ENCODE peak calls at places on chromosomes 7 and 10, in ten cellular contexts. One of them, this sample, is unnamed.

GRCh38 chr7:74356589-74357315 is 67.5 kb downstream of the CLIP2 start:
- DNase-seq in psoas muscle: no peak
- DNase-seq in skeletal muscle cell: no peak
- DNase-seq in iPS DF 6.9: no peak
- DNase-seq in cardiac fibroblast: no peak
- DNase-seq in fibroblast of lung: no peak
- DNase-seq in CD8-positive, alpha-beta memory T cell: no peak
- DNase-seq in K562: no peak
- DNase-seq in brain microvascular endothelial cell: no peak
- DNase-seq in CD8-positive, alpha-beta T cell: no peak
- DNase-seq in this sample: no peak

GRCh38 chr10:132544744-132545658 is 7.4 kb downstream of the INPP5A start:
- DNase-seq in CD8-positive, alpha-beta memory T cell: peak; percentile 37
- DNase-seq in CD8-positive, alpha-beta T cell: peak; percentile 61
- DNase-seq in cardiac fibroblast: no peak
- DNase-seq in K562: peak; percentile 40
- DNase-seq in fibroblast of lung: no peak
- DNase-seq in brain microvascular endothelial cell: no peak
- DNase-seq in psoas muscle: peak; percentile 45
- DNase-seq in iPS DF 6.9: no peak
- DNase-seq in skeletal muscle cell: no peak
- DNase-seq in this sample: no peak

GRCh38 chr10:48399056-48399541 is 92.6 kb downstream of the MAPK8 start:
- DNase-seq in CD8-positive, alpha-beta T cell: no peak
- DNase-seq in fibroblast of lung: no peak
- DNase-seq in psoas muscle: no peak
- DNase-seq in K562: no peak
- DNase-seq in brain microvascular endothelial cell: no peak
- DNase-seq in CD8-positive, alpha-beta memory T cell: no peak
- DNase-seq in iPS DF 6.9: no peak
- DNase-seq in cardiac fibroblast: no peak
- DNase-seq in skeletal muscle cell: no peak
- DNase-seq in this sample: no peak

GRCh38 chr7:92778972-92779371 is 57.4 kb downstream of the CDK6 start:
- DNase-seq in skeletal muscle cell: peak; percentile 89
- DNase-seq in iPS DF 6.9: no peak
- DNase-seq in fibroblast of lung: peak; percentile 87
- DNase-seq in psoas muscle: no peak
- DNase-seq in K562: no peak
- DNase-seq in CD8-positive, alpha-beta memory T cell: no peak
- DNase-seq in CD8-positive, alpha-beta T cell: no peak
- DNase-seq in cardiac fibroblast: peak; percentile 93
- DNase-seq in brain microvascular endothelial cell: peak; percentile 80
- DNase-seq in this sample: peak; percentile 82

GRCh38 chr10:78889536-78890063 is 179.2 kb upstream of the ZMIZ1 start:
- DNase-seq in CD8-positive, alpha-beta T cell: no peak
- DNase-seq in skeletal muscle cell: no peak
- DNase-seq in fibroblast of lung: no peak
- DNase-seq in cardiac fibroblast: no peak
- DNase-seq in K562: no peak
- DNase-seq in iPS DF 6.9: no peak
- DNase-seq in CD8-positive, alpha-beta memory T cell: no peak
- DNase-seq in brain microvascular endothelial cell: no peak
- DNase-seq in psoas muscle: no peak
- DNase-seq in this sample: no peak

GRCh38 chr10:48400850-48401220 is 94.4 kb downstream of the MAPK8 start:
- DNase-seq in skeletal muscle cell: no peak
- DNase-seq in psoas muscle: no peak
- DNase-seq in cardiac fibroblast: no peak
- DNase-seq in fibroblast of lung: no peak
- DNase-seq in iPS DF 6.9: no peak
- DNase-seq in K562: no peak
- DNase-seq in brain microvascular endothelial cell: no peak
- DNase-seq in CD8-positive, alpha-beta T cell: no peak
- DNase-seq in CD8-positive, alpha-beta memory T cell: no peak
- DNase-seq in this sample: no peak

GRCh38 chr7:8226526-8226925 is 35.4 kb downstream of the ICA1 start:
- DNase-seq in brain microvascular endothelial cell: no peak
- DNase-seq in K562: no peak
- DNase-seq in CD8-positive, alpha-beta memory T cell: no peak
- DNase-seq in cardiac fibroblast: no peak
- DNase-seq in iPS DF 6.9: no peak
- DNase-seq in CD8-positive, alpha-beta T cell: no peak
- DNase-seq in skeletal muscle cell: no peak
- DNase-seq in psoas muscle: no peak
- DNase-seq in fibroblast of lung: no peak
- DNase-seq in this sample: no peak

GRCh38 chr7:51270965-51271364 is 45.6 kb downstream of the COBL start:
- DNase-seq in skeletal muscle cell: no peak
- DNase-seq in brain microvascular endothelial cell: no peak
- DNase-seq in CD8-positive, alpha-beta T cell: no peak
- DNase-seq in iPS DF 6.9: no peak
- DNase-seq in CD8-positive, alpha-beta memory T cell: no peak
- DNase-seq in K562: no peak
- DNase-seq in psoas muscle: no peak
- DNase-seq in fibroblast of lung: no peak
- DNase-seq in cardiac fibroblast: no peak
- DNase-seq in this sample: no peak

GRCh38 chr10:5493698-5494097 is 5.7 kb downstream of the CALML5 start:
- DNase-seq in K562: no peak
- DNase-seq in iPS DF 6.9: no peak
- DNase-seq in CD8-positive, alpha-beta memory T cell: no peak
- DNase-seq in brain microvascular endothelial cell: no peak
- DNase-seq in CD8-positive, alpha-beta T cell: no peak
- DNase-seq in psoas muscle: no peak
- DNase-seq in cardiac fibroblast: no peak
- DNase-seq in skeletal muscle cell: no peak
- DNase-seq in fibroblast of lung: no peak
- DNase-seq in this sample: no peak

GRCh38 chr7:103381280-103382061 is 34.0 kb downstream of the PSMC2 start:
- DNase-seq in cardiac fibroblast: no peak
- DNase-seq in iPS DF 6.9: no peak
- DNase-seq in skeletal muscle cell: no peak
- DNase-seq in fibroblast of lung: no peak
- DNase-seq in CD8-positive, alpha-beta T cell: no peak
- DNase-seq in brain microvascular endothelial cell: no peak
- DNase-seq in psoas muscle: no peak
- DNase-seq in CD8-positive, alpha-beta memory T cell: no peak
- DNase-seq in K562: no peak
- DNase-seq in this sample: no peak

GRCh38 chr7:129066290-129067131 is 11.6 kb upstream of the TNPO3 start:
- DNase-seq in brain microvascular endothelial cell: peak; percentile 74
- DNase-seq in iPS DF 6.9: no peak
- DNase-seq in CD8-positive, alpha-beta memory T cell: no peak
- DNase-seq in cardiac fibroblast: peak; percentile 42
- DNase-seq in skeletal muscle cell: peak; percentile 45
- DNase-seq in CD8-positive, alpha-beta T cell: no peak
- DNase-seq in fibroblast of lung: peak; percentile 72
- DNase-seq in K562: peak; percentile 91
- DNase-seq in psoas muscle: no peak
- DNase-seq in this sample: no peak

GRCh38 chr10:91652364-91652763 is 19.5 kb upstream of the PPP1R3C start:
- DNase-seq in psoas muscle: no peak
- DNase-seq in K562: no peak
- DNase-seq in iPS DF 6.9: no peak
- DNase-seq in skeletal muscle cell: peak; percentile 95
- DNase-seq in CD8-positive, alpha-beta T cell: no peak
- DNase-seq in fibroblast of lung: peak; percentile 85
- DNase-seq in brain microvascular endothelial cell: peak; percentile 89
- DNase-seq in cardiac fibroblast: peak; percentile 90
- DNase-seq in CD8-positive, alpha-beta memory T cell: no peak
- DNase-seq in this sample: no peak

GRCh38 chr7:68770649-68771048 is 827.6 kb upstream of the AUTS2 start:
- DNase-seq in brain microvascular endothelial cell: no peak
- DNase-seq in skeletal muscle cell: no peak
- DNase-seq in K562: peak; percentile 26
- DNase-seq in psoas muscle: no peak
- DNase-seq in fibroblast of lung: no peak
- DNase-seq in iPS DF 6.9: no peak
- DNase-seq in cardiac fibroblast: no peak
- DNase-seq in CD8-positive, alpha-beta memory T cell: no peak
- DNase-seq in CD8-positive, alpha-beta T cell: no peak
- DNase-seq in this sample: no peak

GRCh38 chr10:48543445-48543844 is 61.4 kb downstream of the ARHGAP22 start:
- DNase-seq in brain microvascular endothelial cell: no peak
- DNase-seq in skeletal muscle cell: no peak
- DNase-seq in cardiac fibroblast: no peak
- DNase-seq in K562: no peak
- DNase-seq in CD8-positive, alpha-beta T cell: no peak
- DNase-seq in psoas muscle: no peak
- DNase-seq in fibroblast of lung: no peak
- DNase-seq in CD8-positive, alpha-beta memory T cell: no peak
- DNase-seq in iPS DF 6.9: no peak
- DNase-seq in this sample: no peak

GRCh38 chr7:85111761-85112160 is 75.1 kb downstream of the SEMA3D start:
- DNase-seq in cardiac fibroblast: peak; percentile 54
- DNase-seq in iPS DF 6.9: no peak
- DNase-seq in CD8-positive, alpha-beta memory T cell: no peak
- DNase-seq in fibroblast of lung: no peak
- DNase-seq in skeletal muscle cell: no peak
- DNase-seq in psoas muscle: no peak
- DNase-seq in CD8-positive, alpha-beta T cell: no peak
- DNase-seq in K562: no peak
- DNase-seq in brain microvascular endothelial cell: peak; percentile 54
- DNase-seq in this sample: no peak

DNA sequence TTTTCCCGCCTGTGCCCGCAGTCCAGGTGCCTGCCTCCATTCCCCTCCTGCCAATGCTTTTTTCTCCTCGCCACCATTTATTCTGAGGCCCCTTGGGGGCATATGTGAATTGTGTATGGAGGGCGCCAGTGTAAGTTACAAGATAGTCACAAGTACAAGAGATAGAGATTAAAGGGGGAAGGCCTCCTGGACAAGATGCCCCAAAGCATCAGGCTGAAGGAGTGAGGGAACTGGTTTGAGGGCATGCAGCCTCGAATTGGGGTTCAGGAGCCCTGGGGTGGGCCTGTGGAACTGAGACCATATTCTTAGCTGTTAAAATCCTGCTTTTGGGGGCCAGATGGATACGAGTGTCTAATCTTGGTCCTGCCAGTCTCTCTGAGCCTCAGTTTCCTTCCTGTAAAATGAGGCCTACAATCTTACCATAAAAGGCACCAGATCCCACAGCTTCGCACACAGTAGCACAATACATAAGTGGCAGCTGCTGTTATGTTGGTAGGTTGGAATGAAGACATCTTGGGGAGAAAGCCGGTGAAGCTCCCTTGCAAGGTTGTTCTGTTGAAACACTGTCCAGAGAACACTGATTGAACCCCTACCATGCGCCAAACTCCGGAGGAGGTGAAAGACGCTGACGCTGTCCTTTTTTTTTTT is 545 bp upstream of the COMTD1 start:
- DNase-seq in CD8-positive, alpha-beta T cell: no peak
- DNase-seq in skeletal muscle cell: no peak
- DNase-seq in cardiac fibroblast: no peak
- DNase-seq in fibroblast of lung: no peak
- DNase-seq in CD8-positive, alpha-beta memory T cell: no peak
- DNase-seq in brain microvascular endothelial cell: no peak
- DNase-seq in K562: no peak
- DNase-seq in iPS DF 6.9: no peak
- DNase-seq in psoas muscle: no peak
- DNase-seq in this sample: no peak
- H3K4me3 ChIP-seq in CD8-positive, alpha-beta T cell: no peak overlapping the region
- H3K4me3 ChIP-seq in skeletal muscle cell: no peak overlapping the region
- H3K4me3 ChIP-seq in cardiac fibroblast: no peak overlapping the region
- H3K4me3 ChIP-seq in fibroblast of lung: no peak overlapping the region
- H3K4me3 ChIP-seq in CD8-positive, alpha-beta memory T cell: no peak overlapping the region
- H3K4me3 ChIP-seq in brain microvascular endothelial cell: no peak overlapping the region
- H3K4me3 ChIP-seq in K562: peak overlapping the region; percentile 57
- H3K4me3 ChIP-seq in iPS DF 6.9: no peak overlapping the region
- H3K4me3 ChIP-seq in psoas muscle: no peak overlapping the region
- H3K4me3 ChIP-seq in this sample: no peak overlapping the region

GRCh38 chr10:31698169-31698890 is 230.3 kb downstream of the ARHGAP12 start:
- DNase-seq in fibroblast of lung: peak; percentile 95
- DNase-seq in skeletal muscle cell: peak; percentile 89
- DNase-seq in psoas muscle: peak; percentile 83
- DNase-seq in K562: no peak
- DNase-seq in CD8-positive, alpha-beta memory T cell: no peak
- DNase-seq in cardiac fibroblast: peak; percentile 92
- DNase-seq in iPS DF 6.9: no peak
- DNase-seq in CD8-positive, alpha-beta T cell: no peak
- DNase-seq in brain microvascular endothelial cell: peak; percentile 85
- DNase-seq in this sample: no peak
- H3K4me3 ChIP-seq in fibroblast of lung: no peak overlapping the region
- H3K4me3 ChIP-seq in skeletal muscle cell: no peak overlapping the region
- H3K4me3 ChIP-seq in psoas muscle: peak overlapping the region; percentile 44
- H3K4me3 ChIP-seq in K562: no peak overlapping the region
- H3K4me3 ChIP-seq in CD8-positive, alpha-beta memory T cell: no peak overlapping the region
- H3K4me3 ChIP-seq in cardiac fibroblast: no peak overlapping the region
- H3K4me3 ChIP-seq in iPS DF 6.9: no peak overlapping the region
- H3K4me3 ChIP-seq in CD8-positive, alpha-beta T cell: no peak overlapping the region
- H3K4me3 ChIP-seq in brain microvascular endothelial cell: peak overlapping the region; percentile 26
- H3K4me3 ChIP-seq in this sample: no peak overlapping the region

DNA sequence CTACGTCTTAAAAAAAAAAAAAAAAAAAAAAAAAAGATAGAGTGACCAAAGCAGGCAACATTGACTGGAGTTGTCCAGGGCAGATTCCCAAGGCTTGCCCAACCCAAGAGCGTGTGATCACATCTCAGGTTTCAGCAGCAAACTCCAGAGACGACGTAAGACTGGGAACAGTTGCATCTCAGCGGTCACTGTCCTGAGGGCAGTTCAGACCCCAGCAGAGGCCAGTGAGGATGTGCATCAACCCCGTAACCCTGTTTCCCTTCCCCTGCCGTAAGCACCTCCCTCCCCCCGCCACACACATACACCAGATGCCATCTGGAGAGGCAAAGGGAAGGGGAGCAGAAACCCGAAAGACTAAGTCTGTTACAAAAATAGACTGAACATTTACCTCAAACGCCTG is 19.3 kb upstream of the TOMM7 start:
- DNase-seq in brain microvascular endothelial cell: no peak
- DNase-seq in K562: no peak
- DNase-seq in cardiac fibroblast: peak; percentile 45
- DNase-seq in skeletal muscle cell: peak; percentile 60
- DNase-seq in CD8-positive, alpha-beta memory T cell: no peak
- DNase-seq in iPS DF 6.9: no peak
- DNase-seq in CD8-positive, alpha-beta T cell: peak; percentile 1
- DNase-seq in fibroblast of lung: peak; percentile 58
- DNase-seq in psoas muscle: peak; percentile 90
- DNase-seq in this sample: no peak
- H3K4me3 ChIP-seq in brain microvascular endothelial cell: no peak overlapping the region
- H3K4me3 ChIP-seq in K562: no peak overlapping the region
- H3K4me3 ChIP-seq in cardiac fibroblast: no peak overlapping the region
- H3K4me3 ChIP-seq in skeletal muscle cell: no peak overlapping the region
- H3K4me3 ChIP-seq in CD8-positive, alpha-beta memory T cell: no peak overlapping the region
- H3K4me3 ChIP-seq in iPS DF 6.9: no peak overlapping the region
- H3K4me3 ChIP-seq in CD8-positive, alpha-beta T cell: no peak overlapping the region
- H3K4me3 ChIP-seq in fibroblast of lung: no peak overlapping the region
- H3K4me3 ChIP-seq in psoas muscle: peak overlapping the region; percentile 8
- H3K4me3 ChIP-seq in this sample: no peak overlapping the region

DNA sequence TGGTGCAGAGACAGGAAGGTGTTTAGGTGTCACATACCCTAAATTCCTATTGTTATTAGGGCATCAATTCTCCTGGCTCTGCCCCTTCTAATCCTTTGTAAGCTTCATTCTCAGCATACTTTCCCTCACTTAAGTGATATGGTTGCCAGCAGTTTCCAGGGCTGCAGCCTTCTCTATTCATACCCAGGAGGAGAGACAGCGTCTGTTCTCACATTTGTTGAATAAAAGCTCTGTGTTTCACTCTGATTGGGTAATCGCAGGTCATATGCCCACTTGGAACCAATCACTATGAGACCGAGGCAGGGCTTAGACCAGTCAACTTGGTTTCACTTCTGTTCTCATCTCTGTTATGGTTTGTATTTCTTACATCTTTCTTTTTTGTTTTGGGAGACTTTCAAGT is 109.6 kb upstream of the MTPN start:
- DNase-seq in psoas muscle: no peak
- DNase-seq in skeletal muscle cell: peak; percentile 46
- DNase-seq in cardiac fibroblast: peak; percentile 94
- DNase-seq in iPS DF 6.9: peak; percentile 48
- DNase-seq in CD8-positive, alpha-beta memory T cell: peak; percentile 45
- DNase-seq in brain microvascular endothelial cell: peak; percentile 69
- DNase-seq in CD8-positive, alpha-beta T cell: no peak
- DNase-seq in fibroblast of lung: peak; percentile 92
- DNase-seq in K562: peak; percentile 80
- DNase-seq in this sample: no peak
- H3K4me3 ChIP-seq in psoas muscle: peak overlapping the region; percentile 62
- H3K4me3 ChIP-seq in skeletal muscle cell: peak overlapping the region; percentile 31
- H3K4me3 ChIP-seq in cardiac fibroblast: peak overlapping the region; percentile 28
- H3K4me3 ChIP-seq in iPS DF 6.9: no peak overlapping the region
- H3K4me3 ChIP-seq in CD8-positive, alpha-beta memory T cell: no peak overlapping the region
- H3K4me3 ChIP-seq in brain microvascular endothelial cell: peak overlapping the region; percentile 38
- H3K4me3 ChIP-seq in CD8-positive, alpha-beta T cell: no peak overlapping the region
- H3K4me3 ChIP-seq in fibroblast of lung: peak overlapping the region; percentile 43
- H3K4me3 ChIP-seq in K562: no peak overlapping the region
- H3K4me3 ChIP-seq in this sample: no peak overlapping the region

This sample was measured in HL-60.